ENCODE peak calls at places on chromosomes 3 and 15, in five cellular contexts. R is tibial nerve, A is B cell, H is cardiac fibroblast, E is mammary epithelial cell. T is an unnamed sample.

GRCh38 chr3:131260525-131260924 is 121.0 kb upstream of the NUDT16 start:
- DNase-seq in R (no peak), A (no peak), H (peak; percentile 18), E (no peak), T (no peak)

GRCh38 chr3:58013099-58013498 is 4.9 kb downstream of the FLNB start:
- DNase-seq in R (no peak), A (no peak), H (no peak), E (no peak), T (no peak)

GRCh38 chr3:128698211-128699011 is 27.6 kb upstream of the RAB7A start:
- DNase-seq in R (no peak), A (no peak), H (no peak), E (no peak), T (no peak)

GRCh38 chr15:51303462-51303861 is 34.9 kb downstream of the CYP19A1 start:
- DNase-seq in R (no peak), A (no peak), H (no peak), E (no peak), T (no peak)

GRCh38 chr3:190205739-190206138 is 85.0 kb upstream of the P3H2 start:
- DNase-seq in R (no peak), A (no peak), H (peak; percentile 89), E (peak; percentile 85), T (no peak)

GRCh38 chr3:189567772-189568420 is 63.3 kb upstream of the TP63 start:
- DNase-seq in R (no peak), A (no peak), H (no peak), E (no peak), T (no peak)

GRCh38 chr3:185330644-185331043 is 32.3 kb upstream of the MAP3K13 start:
- DNase-seq in R (no peak), A (no peak), H (no peak), E (peak; percentile 45), T (no peak)

GRCh38 chr15:99070268-99070667 is 34.6 kb upstream of the SYNM start:
- DNase-seq in R (no peak), A (no peak), H (no peak), E (no peak), T (no peak)

GRCh38 chr3:46668591-46668990 is 24.9 kb downstream of the ALS2CL start:
- DNase-seq in R (no peak), A (no peak), H (no peak), E (no peak), T (no peak)

GRCh38 chr15:27359586-27359985 is 388.6 kb downstream of the GABRG3 start:
- DNase-seq in R (no peak), A (no peak), H (no peak), E (no peak), T (no peak)
- TF ChIP-seq CTCF in R (no peak), A (no peak), H (no peak), E (no peak), T (no peak)

GRCh38 chr15:84956199-84956598 is 25.5 kb upstream of the PDE8A start:
- DNase-seq in R (no peak), A (no peak), H (no peak), E (no peak), T (no peak)

GRCh38 chr15:84953726-84954125 is 27.9 kb upstream of the PDE8A start:
- DNase-seq in R (no peak), A (no peak), H (no peak), E (no peak), T (no peak)

GRCh38 chr15:84950570-84951111 is 31.0 kb upstream of the PDE8A start:
- DNase-seq in R (no peak), A (no peak), H (no peak), E (no peak), T (no peak)

GRCh38 chr15:84953136-84953535 is 28.5 kb upstream of the PDE8A start:
- DNase-seq in R (no peak), A (no peak), H (peak; percentile 66), E (no peak), T (no peak)

GRCh38 chr15:84955089-84955848 is 26.4 kb upstream of the PDE8A start:
- DNase-seq in R (peak; percentile 56), A (no peak), H (peak; percentile 85), E (peak; percentile 53), T (no peak)
- TF ChIP-seq CTCF in R (peak; percentile 89), A (peak; percentile 56), H (peak; percentile 95), E (peak; percentile 96), T (peak; percentile 91)

GRCh38 chr3:161342629-161343028 is 28.7 kb downstream of the SPTSSB start:
- DNase-seq in R (no peak), A (no peak), H (no peak), E (no peak), T (no peak)
- TF ChIP-seq CTCF in R (no peak), A (no peak), H (no peak), E (no peak), T (no peak)

GRCh38 chr15:67832965-67833503 is 6.8 kb downstream of the RNU6-1 start:
- DNase-seq in R (no peak), A (no peak), H (no peak), E (no peak), T (no peak)

GRCh38 chr15:67834249-67834592 is 5.6 kb downstream of the RNU6-1 start:
- DNase-seq in R (no peak), A (no peak), H (no peak), E (no peak), T (no peak)

GRCh38 chr15:67834593-67835348 is 5.1 kb downstream of the RNU6-1 start:
- DNase-seq in R (no peak), A (no peak), H (no peak), E (no peak), T (no peak)

GRCh38 chr15:67832031-67832551 is 6.8 kb downstream of the SKOR1 start:
- DNase-seq in R (no peak), A (no peak), H (peak; percentile 55), E (no peak), T (no peak)

GRCh38 chr15:67833504-67834248 is 6.2 kb downstream of the RNU6-1 start:
- DNase-seq in R (no peak), A (peak; percentile 51), H (peak; percentile 50), E (no peak), T (no peak)
- TF ChIP-seq CTCF in R (peak; percentile 27), A (peak; percentile 40), H (peak; percentile 58), E (peak; percentile 60), T (peak; percentile 67)

DNA sequence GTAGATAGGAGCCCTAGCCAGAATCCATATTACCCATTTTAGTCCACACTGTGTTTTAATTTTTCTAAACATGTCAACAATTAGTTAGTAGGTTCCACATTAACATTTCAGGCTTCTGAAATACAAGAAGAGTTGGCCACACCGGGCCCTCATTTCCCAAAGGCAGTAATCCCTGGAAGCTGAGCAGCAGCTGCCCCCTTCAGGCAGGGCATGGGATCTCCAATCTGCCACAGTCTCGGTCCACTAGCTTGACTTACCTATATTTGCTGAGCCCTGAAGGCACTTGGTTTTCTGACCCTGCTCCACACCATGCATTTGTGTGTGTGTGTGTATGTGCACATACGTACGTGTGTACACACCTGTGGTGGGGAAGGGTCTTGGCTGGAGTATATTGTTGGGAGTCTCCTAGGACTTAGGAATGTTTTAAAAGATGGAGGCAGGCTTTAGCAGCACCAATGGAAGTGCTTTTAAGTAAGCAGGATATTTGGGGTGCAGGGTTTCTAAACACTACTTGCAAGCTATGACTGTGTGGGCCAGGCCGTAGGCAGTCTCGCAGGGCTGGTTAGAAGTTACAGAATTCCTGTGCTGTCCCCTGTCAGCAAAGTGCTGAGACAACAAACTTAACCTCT is 71.2 kb upstream of the SOX14 start:
- DNase-seq in R (no peak), A (no peak), H (no peak), E (peak; percentile 16), T (no peak)
- TF ChIP-seq CTCF in R (no peak), A (no peak), H (no peak), E (peak; percentile 82), T (no peak)

GRCh38 chr3:86991482-86991815 is 500 bp upstream of the VGLL3 start:
- DNase-seq in R (no peak), A (no peak), H (no peak), E (no peak), T (no peak)

GRCh38 chr3:86991840-86992430 is 986 bp upstream of the VGLL3 start:
- DNase-seq in R (no peak), A (no peak), H (peak; percentile 63), E (peak; percentile 41), T (no peak)

GRCh38 chr3:86995537-86995936 is 4.6 kb upstream of the VGLL3 start:
- DNase-seq in R (no peak), A (no peak), H (peak; percentile 95), E (peak; percentile 74), T (peak; percentile 40)

GRCh38 chr3:86996261-86996955 is 5.5 kb upstream of the VGLL3 start:
- DNase-seq in R (no peak), A (no peak), H (peak; percentile 92), E (no peak), T (no peak)

GRCh38 chr3:86993704-86994103 is 2.8 kb upstream of the VGLL3 start:
- DNase-seq in R (no peak), A (no peak), H (peak; percentile 82), E (no peak), T (peak; percentile 41)
- TF ChIP-seq CTCF in R (no peak), A (no peak), H (no peak), E (no peak), T (no peak)

GRCh38 chr15:73239564-73240208 is 129.1 kb downstream of the HCN4 start:
- DNase-seq in R (no peak), A (no peak), H (peak; percentile 13), E (peak; percentile 15), T (no peak)
- TF ChIP-seq CTCF in R (no peak), A (no peak), H (peak; percentile 35), E (peak; percentile 23), T (no peak)

GRCh38 chr3:21839592-21839991 is 88.6 kb upstream of the ZNF385D start:
- DNase-seq in R (no peak), A (no peak), H (peak; percentile 95), E (peak; percentile 42), T (peak; percentile 87)
- TF ChIP-seq CTCF in R (no peak), A (peak; percentile 22), H (peak; percentile 60), E (peak; percentile 52), T (peak; percentile 64)